ENCODE peak calls at places on chromosomes 2 and 18, in four cellular contexts. Y is H9; B is adrenal gland; R is activated T-helper 1 cell treated with anti-CD3 and anti-CD28 coated beads, Interleukin-12 subunit alpha, Interleukin-12 subunit beta, Interleukin-2, Interleukin-4 antibody, amounts not matched to agents 30 ng/mL and 10 ng/mL and 1 ng/mL, durations not matched to agents 14 hours and 24 hours and 36 hours. O is an unnamed sample.

GRCh38 chr2:233098615-233099014 is 38.5 kb downstream of the INPP5D start:
- DNase-seq in Y (peak), B (no peak), R (no peak), O (no peak)

GRCh38 chr2:64311948-64312621 is 141.9 kb upstream of the LGALSL start:
- DNase-seq in Y (peak), B (peak), R (no peak), O (peak)

GRCh38 chr2:46490521-46491141 is 11.3 kb downstream of the TMEM247 start:
- DNase-seq in Y (peak), B (peak), R (no peak), O (no peak)

GRCh38 chr2:27638709-27639108 is 9.9 kb downstream of the GPN1 start:
- DNase-seq in Y (no peak), B (no peak), R (no peak), O (peak)

GRCh38 chr18:51168031-51168742 is 29.3 kb downstream of the MEX3C start:
- DNase-seq in Y (peak), B (no peak), R (no peak), O (no peak)

GRCh38 chr2:22601007-22601406 is 784.0 kb upstream of the KLHL29 start:
- DNase-seq in Y (no peak), B (no peak), R (no peak), O (no peak)

GRCh38 chr2:239695728-239696240 is 295.0 kb upstream of the HDAC4 start:
- DNase-seq in Y (no peak), B (no peak), R (no peak), O (no peak)

GRCh38 chr2:65566617-65567016 is 134.2 kb upstream of the SPRED2 start:
- DNase-seq in Y (no peak), B (no peak), R (no peak), O (peak)

GRCh38 chr2:149701241-149701640 is 113.7 kb upstream of the MMADHC start:
- DNase-seq in Y (no peak), B (no peak), R (no peak), O (no peak)

GRCh38 chr18:74493689-74494088 is 2.5 kb upstream of the CNDP2 start:
- DNase-seq in Y (peak), B (no peak), R (peak), O (peak)

GRCh38 chr2:229174794-229175529 is 96.1 kb downstream of the PID1 start:
- DNase-seq in Y (no peak), B (peak), R (no peak), O (peak)

GRCh38 chr2:108575132-108575966 is 41.1 kb downstream of the LIMS1 start:
- DNase-seq in Y (no peak), B (no peak), R (no peak), O (peak)